ENCODE peak calls at places on chromosomes 13 and 19, in five cellular contexts. Z is lower lobe of right lung, K is GM12865, L is upper lobe of right lung, X is SK-N-SH. C is an unnamed sample.

GRCh38 chr13:38697628-38698333 is 10.9 kb downstream of the FREM2 start:
- DNase-seq in Z (no peak), K (no peak), L (no peak), X (no peak), C (no peak)

GRCh38 chr19:31416548-31416947 is 67.3 kb upstream of the TSHZ3 start:
- DNase-seq in Z (no peak), K (no peak), L (no peak), X (no peak), C (no peak)

GRCh38 chr19:17601683-17602082 is 46.2 kb downstream of the COLGALT1 start:
- DNase-seq in Z (no peak), K (no peak), L (no peak), X (no peak), C (no peak)

GRCh38 chr19:45952691-45953505 is 20.8 kb downstream of the NOVA2 start:
- DNase-seq in Z (no peak), K (peak), L (no peak), X (peak), C (peak)

GRCh38 chr13:108816381-108816780 is 187.0 kb downstream of the MYO16 start:
- DNase-seq in Z (no peak), K (no peak), L (no peak), X (no peak), C (no peak)

GRCh38 chr19:17159466-17160393 is 55.4 kb upstream of the USE1 start:
- DNase-seq in Z (no peak), K (peak), L (no peak), X (no peak), C (no peak)

GRCh38 chr19:33804021-33804799 is 7.5 kb downstream of the KCTD15 start:
- DNase-seq in Z (no peak), K (no peak), L (no peak), X (no peak), C (no peak)

GRCh38 chr19:57210381-57210780 is 19.1 kb downstream of the ZNF264 start:
- DNase-seq in Z (no peak), K (no peak), L (no peak), X (no peak), C (no peak)

GRCh38 chr19:15991602-15992001 is 42.8 kb downstream of the OR10H4 start:
- DNase-seq in Z (no peak), K (no peak), L (no peak), X (no peak), C (no peak)

GRCh38 chr19:4173479-4174211 is 8.7 kb downstream of the SIRT6 start:
- DNase-seq in Z (no peak), K (no peak), L (no peak), X (peak), C (no peak)

GRCh38 chr13:19862511-19863313 is 737 bp downstream of the ZMYM5 start:
- DNase-seq in Z (peak), K (peak), L (peak), X (no peak), C (peak)

GRCh38 chr13:19863323-19864017 is at the start of gene ZMYM5:
- DNase-seq in Z (peak), K (peak), L (peak), X (peak), C (peak)

GRCh38 chr13:19864018-19864338 is 529 bp upstream of the ZMYM5 start:
- DNase-seq in Z (peak), K (peak), L (peak), X (peak), C (peak)

GRCh38 chr13:19861762-19862161 is 1.7 kb downstream of the ZMYM5 start:
- DNase-seq in Z (no peak), K (no peak), L (no peak), X (no peak), C (no peak)

GRCh38 chr13:19864339-19865309 is 1.2 kb upstream of the ZMYM5 start:
- DNase-seq in Z (peak), K (peak), L (peak), X (peak), C (peak)
- TF ChIP-seq CTCF in Z (peak), K (peak), L (peak), X (peak), C (peak)

GRCh38 chr19:49213791-49214190 is 56.2 kb downstream of the TRPM4 start:
- DNase-seq in Z (no peak), K (no peak), L (no peak), X (no peak), C (no peak)
- TF ChIP-seq CTCF in Z (no peak), K (no peak), L (peak), X (peak), C (no peak)

GRCh38 chr19:1088419-1089066 is 6.6 kb downstream of the POLR2E start:
- DNase-seq in Z (no peak), K (no peak), L (no peak), X (no peak), C (no peak)

GRCh38 chr19:1089126-1089771 is 5.9 kb downstream of the POLR2E start:
- DNase-seq in Z (no peak), K (no peak), L (no peak), X (no peak), C (no peak)

GRCh38 chr19:1091544-1092175 is 3.5 kb downstream of the POLR2E start:
- DNase-seq in Z (no peak), K (no peak), L (peak), X (no peak), C (no peak)

GRCh38 chr19:1090731-1091543 is 4.2 kb downstream of the POLR2E start:
- DNase-seq in Z (no peak), K (no peak), L (peak), X (no peak), C (no peak)

GRCh38 chr19:1089891-1090290 is 5.3 kb downstream of the POLR2E start:
- DNase-seq in Z (no peak), K (no peak), L (peak), X (no peak), C (no peak)
- TF ChIP-seq CTCF in Z (no peak), K (no peak), L (no peak), X (no peak), C (no peak)

DNA sequence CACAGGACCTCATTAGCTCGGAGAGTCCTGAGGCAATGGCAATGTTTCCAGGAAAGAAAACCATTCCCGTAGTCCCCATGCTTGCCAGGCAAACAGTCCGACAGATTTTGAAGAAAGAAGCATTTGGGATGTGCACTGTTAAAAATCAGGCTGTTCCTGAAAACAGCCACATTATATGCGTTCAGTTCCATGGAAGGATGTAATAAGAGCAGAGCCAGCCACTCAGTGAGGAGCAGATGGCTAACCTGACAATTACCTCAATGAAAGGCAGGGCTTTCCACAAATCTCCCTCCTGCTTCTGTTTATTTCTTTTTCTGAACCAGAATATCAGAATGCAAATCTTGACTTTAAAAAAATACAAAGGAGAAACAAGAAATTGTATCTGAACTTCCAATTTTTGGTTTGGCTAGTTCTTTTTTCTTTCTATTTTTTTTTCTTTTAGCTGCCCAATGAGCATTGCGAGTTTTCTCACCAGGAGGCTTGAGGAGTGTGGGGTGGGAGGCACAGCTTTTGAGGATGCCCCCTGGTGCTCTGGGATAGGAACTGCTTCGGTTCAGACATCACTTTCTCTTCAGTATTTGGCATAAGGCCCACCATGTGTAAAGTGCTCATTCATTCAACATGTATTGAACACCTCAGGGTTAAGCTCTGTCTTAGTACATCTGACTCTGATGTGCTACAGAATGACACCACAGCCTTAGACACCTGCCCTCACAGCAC is 124.2 kb downstream of the TBC1D4 start:
- DNase-seq in Z (no peak), K (peak), L (peak), X (peak), C (peak)
- TF ChIP-seq CTCF in Z (peak), K (peak), L (peak), X (peak), C (peak)

GRCh38 chr13:41562541-41563178 is 105.3 kb downstream of the RGCC start:
- DNase-seq in Z (no peak), K (no peak), L (no peak), X (no peak), C (no peak)

GRCh38 chr13:41564046-41564445 is 106.7 kb downstream of the RGCC start:
- DNase-seq in Z (no peak), K (no peak), L (no peak), X (no peak), C (no peak)

GRCh38 chr13:41565221-41565620 is 107.9 kb downstream of the RGCC start:
- DNase-seq in Z (no peak), K (no peak), L (no peak), X (no peak), C (no peak)

GRCh38 chr13:41562083-41562482 is 104.7 kb downstream of the RGCC start:
- DNase-seq in Z (no peak), K (no peak), L (no peak), X (no peak), C (no peak)

DNA sequence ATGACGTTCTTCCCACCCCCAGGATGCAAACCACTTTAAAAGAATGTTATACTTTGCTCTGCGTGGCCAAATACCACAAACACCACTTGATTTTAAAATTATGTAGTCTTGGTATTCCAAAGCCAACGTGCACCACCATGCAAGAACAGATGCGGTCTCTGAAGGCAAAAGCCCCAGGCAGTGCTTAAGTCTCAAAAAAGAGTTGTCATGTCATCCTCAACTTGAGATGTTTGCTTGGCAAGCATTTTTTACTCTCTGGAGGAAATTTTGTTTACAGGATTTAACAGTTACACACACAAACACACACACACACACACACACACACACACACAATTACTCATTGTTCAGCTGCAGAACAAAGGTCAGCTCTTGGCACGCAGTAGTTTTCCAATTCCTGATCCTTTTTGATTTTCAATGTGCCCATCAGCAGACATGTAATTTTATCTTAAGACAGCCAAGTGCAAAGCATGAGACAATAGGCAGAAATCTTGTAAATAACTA is 106.2 kb downstream of the RGCC start:
- DNase-seq in Z (no peak), K (no peak), L (no peak), X (no peak), C (no peak)
- TF ChIP-seq CTCF in Z (no peak), K (no peak), L (no peak), X (no peak), C (no peak)

DNA sequence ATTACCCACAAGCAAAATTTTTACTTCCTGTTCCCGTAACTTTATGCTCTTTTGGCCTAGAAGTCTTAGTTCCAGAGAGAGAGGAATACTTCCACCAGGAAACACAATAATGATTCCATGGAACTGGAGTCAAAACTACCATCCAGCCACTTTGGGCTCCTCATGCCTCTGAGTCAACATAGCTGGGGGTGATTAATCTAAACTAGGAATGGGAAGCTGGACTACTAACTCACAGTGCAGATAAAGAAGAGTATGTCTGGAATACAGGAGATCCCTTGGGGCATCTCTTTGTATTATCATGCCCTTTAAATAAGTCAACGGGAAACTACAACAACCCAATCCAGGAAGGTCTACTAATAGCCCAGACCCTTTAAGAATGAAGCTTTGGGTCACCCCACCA is 8.9 kb upstream of the ELF1 start:
- DNase-seq in Z (no peak), K (no peak), L (no peak), X (no peak), C (no peak)
- TF ChIP-seq CTCF in Z (no peak), K (no peak), L (no peak), X (no peak), C (no peak)

GRCh38 chr19:19275166-19275565 is 2.1 kb upstream of the TM6SF2 start:
- DNase-seq in Z (no peak), K (no peak), L (no peak), X (peak), C (no peak)

GRCh38 chr19:19274716-19275115 is 1.6 kb upstream of the TM6SF2 start:
- DNase-seq in Z (no peak), K (no peak), L (no peak), X (peak), C (no peak)

GRCh38 chr19:19271828-19272599 is 1.1 kb downstream of the TM6SF2 start:
- DNase-seq in Z (no peak), K (no peak), L (no peak), X (peak), C (no peak)

GRCh38 chr19:19276386-19276785 is 3.3 kb upstream of the TM6SF2 start:
- DNase-seq in Z (no peak), K (no peak), L (no peak), X (peak), C (no peak)

DNA sequence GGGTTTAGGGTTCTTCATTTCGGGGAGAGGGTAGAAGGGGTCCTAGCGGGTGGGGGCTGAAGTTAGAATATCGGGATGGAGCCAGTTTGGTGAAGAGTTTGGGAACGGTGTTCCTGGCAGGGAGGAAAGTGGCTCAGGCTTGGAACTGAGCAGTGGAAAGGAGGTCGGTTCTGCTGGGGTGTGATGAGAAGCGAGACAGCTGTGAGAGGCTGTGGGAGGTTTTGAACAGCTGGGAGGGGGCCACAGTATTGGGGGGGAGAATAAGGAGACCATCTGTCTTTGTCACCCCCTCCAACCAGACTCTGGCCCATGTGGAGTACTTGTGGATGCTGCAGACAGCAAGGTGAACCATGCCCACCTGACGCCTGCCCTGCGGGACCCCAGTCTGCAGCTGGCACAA is 1.0 kb upstream of the TM6SF2 start:
- DNase-seq in Z (no peak), K (no peak), L (no peak), X (peak), C (no peak)
- TF ChIP-seq CTCF in Z (no peak), K (no peak), L (no peak), X (no peak), C (no peak)

GRCh38 chr13:49630580-49630979 is 2.3 kb downstream of the ARL11 start:
- DNase-seq in Z (no peak), K (no peak), L (no peak), X (no peak), C (no peak)

GRCh38 chr13:49632156-49632555 is 3.8 kb downstream of the ARL11 start:
- DNase-seq in Z (no peak), K (no peak), L (no peak), X (no peak), C (no peak)

GRCh38 chr13:49627831-49628652 is at the start of gene ARL11:
- DNase-seq in Z (peak), K (peak), L (peak), X (no peak), C (peak)

GRCh38 chr13:49629947-49630346 is 1.6 kb downstream of the ARL11 start:
- DNase-seq in Z (no peak), K (no peak), L (no peak), X (no peak), C (no peak)

DNA sequence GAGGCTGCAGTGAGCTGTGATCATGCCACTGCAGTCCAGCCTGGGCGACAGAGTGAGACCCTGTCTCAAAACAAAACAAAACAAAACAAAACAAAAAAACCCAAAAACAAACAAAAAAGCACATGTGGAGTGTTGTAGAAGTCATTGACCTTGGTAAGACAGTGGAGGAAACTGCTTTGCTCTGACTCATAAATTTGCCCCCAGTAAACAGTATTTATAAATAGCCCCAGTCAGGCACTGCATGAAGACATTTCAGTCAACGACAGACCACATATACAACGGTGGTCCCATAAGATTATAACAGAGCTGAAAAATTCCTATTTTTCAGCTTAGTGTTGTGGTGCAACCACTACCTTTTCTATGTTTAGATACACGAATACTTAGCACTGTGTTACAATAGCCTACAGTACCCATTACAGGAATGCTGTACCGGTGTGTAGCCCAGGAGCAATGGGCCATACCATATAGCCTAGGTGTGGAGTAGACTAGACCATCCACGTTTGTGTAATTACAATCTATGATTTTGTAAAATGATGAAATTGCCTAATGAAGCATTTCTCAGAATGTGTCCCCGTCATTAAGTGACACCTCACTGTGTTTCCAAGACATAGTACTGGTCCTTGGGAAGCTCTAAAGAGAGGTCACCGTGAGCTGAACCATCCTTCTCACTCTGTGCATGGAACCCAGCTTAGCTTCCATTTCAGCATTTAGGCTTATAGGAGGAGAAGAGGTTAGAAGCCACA is 1.1 kb downstream of the ARL11 start:
- DNase-seq in Z (no peak), K (peak), L (no peak), X (no peak), C (no peak)
- TF ChIP-seq CTCF in Z (no peak), K (no peak), L (no peak), X (no peak), C (no peak)

GRCh38 chr13:50691682-50692263 is 151.7 kb downstream of the DLEU7 start:
- DNase-seq in Z (no peak), K (no peak), L (no peak), X (peak), C (no peak)
- TF ChIP-seq CTCF in Z (no peak), K (no peak), L (no peak), X (no peak), C (no peak)